ENCODE peak calls at places on chromosomes 3 and 15, in five cellular contexts. T, H, G, S and M are unnamed samples. For H3K27me3 and H3K4me1, the result is how much of the 10 kb centered on the place peaks cover.

GRCh38 chr3:156547637-156548036 is 7.3 kb downstream of the SSR3 start:
- DNase-seq in G (peak), T (no peak), S (peak), H (no peak), M (no peak)

GRCh38 chr3:46440531-46441294 is 24.0 kb downstream of the LTF start:
- DNase-seq in T (no peak), S (no peak), H (no peak), G (peak), M (no peak)

GRCh38 chr15:49383266-49383665 is 39.8 kb upstream of the FGF7 start:
- DNase-seq in S (no peak), H (no peak), G (no peak), T (no peak), M (no peak)

GRCh38 chr15:72271895-72272212 is 500 bp downstream of the PARP6 start:
- DNase-seq in G (peak), T (no peak), S (peak), H (no peak), M (no peak)

GRCh38 chr15:38685686-38686339 is 121.2 kb upstream of the RASGRP1 start:
- DNase-seq in S (no peak), H (no peak), T (no peak), G (no peak), M (no peak)

GRCh38 chr3:177484206-177484605 is 286.9 kb upstream of the TBL1XR1 start:
- DNase-seq in G (peak), H (no peak), T (no peak), S (peak), M (no peak)

GRCh38 chr3:45972534-45973402 is 22.9 kb downstream of the FYCO1 start:
- DNase-seq in T (no peak), G (peak), S (peak), H (no peak), M (no peak)

GRCh38 chr3:2172561-2173171 is 74.0 kb downstream of the CNTN4 start:
- DNase-seq in H (no peak), S (no peak), T (no peak), G (no peak), M (no peak)

GRCh38 chr3:134048278-134048996 is 18.7 kb upstream of the SLCO2A1 start:
- DNase-seq in S (no peak), G (no peak), T (no peak), H (no peak), M (no peak)

GRCh38 chr3:153628591-153628990 is 466.6 kb downstream of the RAP2B start:
- DNase-seq in G (no peak), H (no peak), T (no peak), S (no peak), M (no peak)

GRCh38 chr3:139106013-139106932 is 61.6 kb upstream of the PRR23C start:
- DNase-seq in T (no peak), S (no peak), H (no peak), G (no peak), M (no peak)

GRCh38 chr3:176041812-176042211 is 1155.5 kb downstream of the TBL1XR1 start:
- DNase-seq in G (peak), S (peak), T (no peak), H (no peak), M (no peak)

GRCh38 chr3:32261545-32261944 is 23.1 kb downstream of the CMTM8 start:
- DNase-seq in S (no peak), G (no peak), H (no peak), T (no peak), M (no peak)

GRCh38 chr3:142828703-142829304 is 60.1 kb downstream of the PCOLCE2 start:
- DNase-seq in S (peak), G (peak), T (peak), H (peak), M (peak)

GRCh38 chr3:178804606-178805005 is 267.0 kb downstream of the ZMAT3 start:
- DNase-seq in H (no peak), T (no peak), S (no peak), G (no peak), M (no peak)

GRCh38 chr15:58258501-58259274 is 120.5 kb downstream of the AQP9 start:
- DNase-seq in S (no peak), T (no peak), H (no peak), G (no peak), M (no peak)

GRCh38 chr3:184238246-184238818 is 8.9 kb downstream of the VWA5B2 start:
- DNase-seq in S (no peak), G (no peak), H (no peak), T (no peak), M (no peak)

GRCh38 chr15:91100561-91101355 is 701 bp downstream of the SV2B start:
- DNase-seq in H (no peak), S (no peak), T (no peak), G (peak), M (no peak)

GRCh38 chr3:196514913-196515621 is at the start of gene SMCO1:
- DNase-seq in G (no peak), H (no peak), S (no peak), T (no peak), M (no peak)

GRCh38 chr3:109888026-109888425 is 550.7 kb upstream of the DPPA4 start:
- DNase-seq in G (no peak), H (no peak), S (no peak), T (no peak), M (no peak)

GRCh38 chr3:134377896-134378295 is 3.6 kb upstream of the AMOTL2 start:
- DNase-seq in S (no peak), H (no peak), T (no peak), G (no peak), M (peak)

GRCh38 chr3:71400986-71401451 is 182.5 kb downstream of the FOXP1 start:
- DNase-seq in H (no peak), S (no peak), T (no peak), G (no peak), M (no peak)
- TF ChIP-seq CTCF in H (no peak), S (no peak), T (no peak), G (no peak), M (no peak)

DNA sequence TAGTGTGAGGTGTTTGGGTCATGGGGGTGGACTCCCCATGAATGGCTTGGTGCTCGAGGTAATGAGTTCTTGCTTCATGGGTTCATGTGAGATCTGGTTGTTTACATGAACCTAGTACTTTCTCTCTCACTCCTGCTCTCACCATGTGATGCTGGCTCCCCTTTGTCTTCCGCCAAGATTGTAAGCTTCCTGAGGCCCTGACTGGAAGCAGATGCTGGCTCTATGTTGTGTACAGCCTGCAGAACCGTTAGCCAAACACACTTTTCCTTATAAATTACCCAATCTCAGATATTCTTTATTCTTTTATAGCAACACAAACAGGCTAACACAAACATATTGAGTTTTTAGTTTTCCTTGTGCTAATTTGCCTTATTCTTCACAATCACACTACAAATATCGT is 3.2 kb upstream of the CSPG5 start:
- DNase-seq in G (no peak), H (no peak), S (no peak), T (no peak), M (no peak)
- H3K27me3 ChIP-seq in G (under half), H (under half), S (under half), T (under half), M (under half)

GRCh38 chr15:99509686-99510461 is 55.9 kb upstream of the MEF2A start:
- DNase-seq in H (no peak), T (no peak), S (no peak), G (no peak), M (peak)
- H3K4me1 ChIP-seq in H (under half), T (under half), S (under half), G (under half), M (half or more)

GRCh38 chr3:48991851-48992545 is 2.0 kb downstream of the P4HTM start:
- DNase-seq in G (no peak), T (no peak), H (no peak), S (no peak), M (peak)

GRCh38 chr3:48990636-48991421 is 788 bp downstream of the P4HTM start:
- DNase-seq in H (no peak), G (peak), T (peak), S (no peak), M (no peak)

GRCh38 chr3:48993834-48994233 is 3.8 kb downstream of the P4HTM start:
- DNase-seq in H (no peak), G (no peak), T (no peak), S (no peak), M (peak)

GRCh38 chr3:48989126-48989795 is 780 bp upstream of the P4HTM start:
- DNase-seq in H (no peak), G (peak), T (peak), S (no peak), M (no peak)

DNA sequence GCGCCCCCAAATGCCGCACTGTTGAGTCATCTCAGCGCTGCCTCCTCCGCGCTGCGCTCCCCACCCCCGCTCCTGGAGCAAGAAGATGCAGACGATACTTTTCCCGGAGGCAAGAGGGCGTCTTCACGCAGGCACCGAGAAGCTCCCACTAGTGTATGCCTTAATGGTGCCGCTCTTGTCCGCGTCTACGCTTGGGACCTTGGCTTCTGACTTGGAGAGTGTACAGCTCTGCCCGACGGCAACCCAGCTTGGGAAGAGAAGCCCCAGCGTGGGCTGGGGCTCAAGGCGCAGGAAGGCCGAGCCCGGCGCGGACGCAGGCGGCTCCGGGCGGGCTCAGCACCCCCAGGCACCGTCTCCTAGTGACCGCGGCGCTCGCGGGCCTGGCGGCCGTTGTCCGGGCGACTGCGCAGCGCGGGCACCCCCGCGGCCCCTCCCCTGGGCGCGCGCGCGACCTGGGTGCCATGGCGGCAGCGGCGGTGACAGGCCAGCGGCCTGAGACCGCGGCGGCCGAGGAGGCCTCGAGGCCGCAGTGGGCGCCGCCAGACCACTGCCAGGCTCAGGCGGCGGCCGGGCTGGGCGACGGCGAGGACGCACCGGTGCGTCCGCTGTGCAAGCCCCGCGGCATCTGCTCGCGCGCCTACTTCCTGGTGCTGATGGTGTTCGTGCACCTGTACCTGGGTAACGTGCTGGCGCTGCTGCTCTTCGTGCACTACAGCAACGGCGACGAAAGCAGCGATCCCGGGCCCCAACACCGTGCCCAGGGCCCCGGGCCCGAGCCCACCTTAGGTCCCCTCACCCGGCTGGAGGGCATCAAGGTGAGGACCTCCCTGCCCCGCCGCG is at the start of gene P4HTM:
- DNase-seq in S (peak), H (peak), G (peak), T (peak), M (peak)
- TF ChIP-seq CTCF in S (no peak), H (peak), G (peak), T (peak), M (no peak)

DNA sequence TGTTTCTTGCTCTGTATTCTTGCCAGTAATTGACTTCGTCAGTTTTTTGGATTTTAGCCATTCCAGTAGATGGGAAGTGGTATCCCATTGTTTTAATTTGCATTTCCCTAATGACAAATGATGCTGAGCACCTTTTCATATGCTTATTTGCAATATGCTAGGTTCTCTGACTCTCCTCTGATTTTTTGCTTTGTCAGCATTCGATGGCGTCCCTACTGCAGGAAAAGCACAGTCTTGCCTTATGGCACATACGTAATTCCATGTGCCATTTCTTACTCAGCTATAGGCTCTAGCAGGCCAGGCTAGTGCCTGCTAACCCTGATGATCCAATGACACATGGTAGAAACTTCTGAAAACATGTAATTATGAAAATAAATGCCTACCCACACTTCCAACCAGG is 239.2 kb upstream of the ATP10A start:
- DNase-seq in T (no peak), G (no peak), S (no peak), H (no peak), M (no peak)
- H3K27me3 ChIP-seq in T (under half), G (under half), S (under half), H (under half), M (under half)

GRCh38 chr3:188282871-188283270 is 128.9 kb downstream of the LPP start:
- DNase-seq in T (no peak), S (no peak), G (no peak), H (no peak), M (no peak)
- H3K4me1 ChIP-seq in T (under half), S (under half), G (under half), H (under half), M (half or more)

DNA sequence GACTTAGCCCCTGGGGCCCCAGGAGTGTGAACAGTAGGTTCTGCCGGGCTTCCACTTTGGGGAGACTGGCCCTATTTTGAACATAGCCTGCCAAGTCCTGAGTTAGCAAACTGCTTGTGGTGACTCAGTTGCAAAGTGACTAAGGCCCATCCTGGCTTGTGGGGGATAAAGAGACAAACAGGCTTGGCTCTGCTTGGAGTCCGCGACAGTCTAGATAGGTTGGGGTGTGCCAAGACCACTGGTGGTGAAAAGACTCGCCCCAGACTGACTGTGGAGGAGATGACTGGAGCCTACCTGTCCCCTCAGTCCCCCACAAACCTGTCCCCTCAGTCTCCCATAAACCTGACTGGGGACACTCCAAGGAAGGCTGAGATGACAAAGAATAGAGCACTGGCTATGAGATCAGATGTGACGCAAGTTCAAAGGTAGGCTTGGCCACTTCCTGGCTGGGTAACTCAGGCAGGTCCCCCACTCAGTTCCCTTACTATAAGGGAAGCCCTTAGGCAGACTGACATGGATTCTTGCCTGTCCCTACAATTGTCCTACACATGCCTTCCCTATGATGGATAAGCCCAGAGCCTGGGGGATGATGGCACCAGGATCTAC is 4.3 kb downstream of the DNASE1L3 start:
- DNase-seq in T (no peak), S (peak), G (peak), H (no peak), M (no peak)
- TF ChIP-seq CTCF in T (no peak), S (no peak), G (no peak), H (no peak), M (no peak)

DNA sequence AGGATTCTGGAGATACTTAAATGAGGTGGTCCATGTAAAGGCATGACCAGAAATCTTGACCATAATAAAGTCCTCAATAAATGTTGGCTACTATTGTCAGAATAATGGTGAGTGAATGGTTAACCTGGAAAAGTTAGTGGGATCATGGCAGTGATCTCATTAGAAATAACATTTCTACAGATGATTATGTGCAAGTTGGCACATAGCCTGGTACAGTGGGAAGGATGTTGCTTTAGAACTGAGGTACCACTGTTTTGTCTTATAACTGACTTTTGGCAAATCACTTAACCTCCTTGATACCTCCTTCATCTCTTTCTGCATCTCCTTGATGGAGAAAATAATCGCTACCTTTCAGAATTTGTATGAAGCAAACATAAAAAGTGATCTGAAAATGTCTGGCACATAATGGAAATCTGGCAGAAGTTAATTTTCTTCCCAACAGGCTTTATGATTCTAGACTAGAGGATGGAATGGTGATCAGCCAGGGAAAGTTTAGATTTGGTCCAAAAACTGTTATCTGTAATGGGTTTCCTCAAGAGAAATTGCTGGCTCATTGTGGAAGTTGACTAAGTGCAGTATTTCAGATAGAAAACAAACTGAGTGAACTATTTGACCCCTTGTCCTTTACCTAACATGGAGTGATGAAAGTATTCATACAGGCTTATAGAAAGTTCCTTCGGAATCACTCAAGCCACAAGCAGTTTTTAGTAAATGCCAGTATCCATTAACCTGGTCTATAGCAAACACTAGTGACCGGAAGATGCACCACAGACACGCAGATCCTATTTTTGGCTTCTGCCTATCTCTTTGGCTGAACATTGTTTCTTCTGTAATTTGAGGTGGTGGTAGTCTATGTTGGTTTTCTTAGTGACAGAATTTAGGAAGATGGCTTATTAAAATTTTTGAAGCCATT is 449.6 kb upstream of the TGFBR2 start:
- DNase-seq in T (no peak), H (no peak), G (peak), S (peak), M (no peak)
- H3K27me3 ChIP-seq in T (under half), H (under half), G (under half), S (under half), M (under half)

GRCh38 chr3:71028802-71029201 is 554.7 kb downstream of the FOXP1 start:
- DNase-seq in S (no peak), H (no peak), G (no peak), T (no peak), M (no peak)
- H3K4me1 ChIP-seq in S (under half), H (under half), G (under half), T (under half), M (half or more)